ENCODE peak calls at places on chromosomes 12 and 14, in nine cellular contexts. T, W, A, H, P, E, N, O and I are unnamed samples.

GRCh38 chr12:68871899-68872298 is 61.1 kb downstream of the CPM start:
- DNase-seq in T (no peak), W (no peak), A (peak; percentile 19), H (peak; percentile 40), P (no peak), E (no peak), N (no peak), O (no peak), I (no peak)

GRCh38 chr12:11884661-11885060 is 186.1 kb upstream of the BCL2L14 start:
- DNase-seq in T (peak; percentile 45), W (no peak), A (no peak), H (no peak), P (no peak), E (no peak), N (no peak), O (peak; percentile 86), I (no peak)

GRCh38 chr12:45974171-45974719 is 16.1 kb downstream of the SCAF11 start:
- DNase-seq in T (no peak), W (no peak), A (no peak), H (no peak), P (no peak), E (no peak), N (no peak), O (no peak), I (no peak)

GRCh38 chr12:88737838-88738472 is 157.7 kb upstream of the KITLG start:
- DNase-seq in T (no peak), W (no peak), A (no peak), H (no peak), P (no peak), E (no peak), N (no peak), O (no peak), I (no peak)

GRCh38 chr14:77980475-77981321 is 180.8 kb downstream of the ADCK1 start:
- DNase-seq in T (peak; percentile 46), W (no peak), A (no peak), H (no peak), P (no peak), E (no peak), N (peak; percentile 31), O (no peak), I (no peak)

GRCh38 chr14:97846156-97846555 is 1049.0 kb downstream of the VRK1 start:
- DNase-seq in T (no peak), W (no peak), A (no peak), H (no peak), P (no peak), E (no peak), N (no peak), O (no peak), I (no peak)

GRCh38 chr12:91382081-91382543 is 199.5 kb upstream of the DCN start:
- DNase-seq in T (peak; percentile 86), W (peak; percentile 90), A (peak; percentile 66), H (peak; percentile 82), P (peak; percentile 79), E (peak; percentile 13), N (peak; percentile 88), O (peak; percentile 51), I (peak; percentile 82)

GRCh38 chr12:128073937-128074336 is 193.0 kb upstream of the TMEM132C start:
- DNase-seq in T (no peak), W (no peak), A (no peak), H (no peak), P (no peak), E (no peak), N (no peak), O (no peak), I (no peak)

GRCh38 chr12:41917827-41918445 is 226.7 kb downstream of the GXYLT1 start:
- DNase-seq in T (no peak), W (no peak), A (no peak), H (peak; percentile 50), P (no peak), E (no peak), N (peak; percentile 46), O (no peak), I (no peak)

GRCh38 chr12:88242161-88242925 is 100.2 kb downstream of the TMTC3 start:
- DNase-seq in T (no peak), W (no peak), A (peak; percentile 87), H (peak; percentile 37), P (no peak), E (peak; percentile 16), N (no peak), O (peak; percentile 66), I (no peak)

GRCh38 chr12:52819731-52820510 is 6.0 kb upstream of the KRT4 start:
- DNase-seq in T (no peak), W (peak; percentile 29), A (no peak), H (no peak), P (no peak), E (no peak), N (no peak), O (no peak), I (no peak)

GRCh38 chr12:52820521-52820920 is 6.6 kb upstream of the KRT4 start:
- DNase-seq in T (no peak), W (peak; percentile 28), A (no peak), H (no peak), P (no peak), E (no peak), N (no peak), O (no peak), I (no peak)

GRCh38 chr12:52818376-52818775 is 4.5 kb upstream of the KRT4 start:
- DNase-seq in T (no peak), W (no peak), A (no peak), H (no peak), P (no peak), E (no peak), N (no peak), O (no peak), I (no peak)

GRCh38 chr12:52817699-52818238 is 3.9 kb upstream of the KRT4 start:
- DNase-seq in T (no peak), W (no peak), A (no peak), H (no peak), P (no peak), E (no peak), N (no peak), O (no peak), I (no peak)

GRCh38 chr12:52819021-52819420 is 5.1 kb upstream of the KRT4 start:
- DNase-seq in T (no peak), W (no peak), A (no peak), H (no peak), P (no peak), E (no peak), N (no peak), O (no peak), I (no peak)
- TF ChIP-seq CTCF in T (no peak), W (no peak), A (no peak), H (no peak), P (no peak), E (no peak), N (no peak), O (no peak), I (no peak)

GRCh38 chr12:49675137-49675536 is 32.1 kb downstream of the FMNL3 start:
- DNase-seq in T (no peak), W (no peak), A (no peak), H (no peak), P (no peak), E (no peak), N (no peak), O (no peak), I (no peak)
- H3K27ac ChIP-seq in T (peak overlapping the region; percentile 85), W (peak overlapping the region; percentile 85), A (no peak overlapping the region), H (no peak overlapping the region), P (no peak overlapping the region), E (peak overlapping the region; percentile 89), N (peak overlapping the region; percentile 10), O (no peak overlapping the region), I (no peak overlapping the region)

GRCh38 chr12:49957570-49957967 is 4.1 kb upstream of the AQP5 start:
- DNase-seq in T (no peak), W (no peak), A (no peak), H (no peak), P (no peak), E (no peak), N (no peak), O (no peak), I (no peak)

GRCh38 chr12:49954863-49955830 is 4.6 kb downstream of the AQP2 start:
- DNase-seq in T (no peak), W (peak; percentile 59), A (no peak), H (no peak), P (no peak), E (no peak), N (no peak), O (no peak), I (no peak)

GRCh38 chr12:49953961-49954835 is 3.7 kb downstream of the AQP2 start:
- DNase-seq in T (no peak), W (peak; percentile 56), A (no peak), H (no peak), P (no peak), E (no peak), N (no peak), O (no peak), I (no peak)

GRCh38 chr12:49956663-49957569 is 4.8 kb upstream of the AQP5 start:
- DNase-seq in T (no peak), W (no peak), A (no peak), H (no peak), P (no peak), E (no peak), N (no peak), O (no peak), I (no peak)

DNA sequence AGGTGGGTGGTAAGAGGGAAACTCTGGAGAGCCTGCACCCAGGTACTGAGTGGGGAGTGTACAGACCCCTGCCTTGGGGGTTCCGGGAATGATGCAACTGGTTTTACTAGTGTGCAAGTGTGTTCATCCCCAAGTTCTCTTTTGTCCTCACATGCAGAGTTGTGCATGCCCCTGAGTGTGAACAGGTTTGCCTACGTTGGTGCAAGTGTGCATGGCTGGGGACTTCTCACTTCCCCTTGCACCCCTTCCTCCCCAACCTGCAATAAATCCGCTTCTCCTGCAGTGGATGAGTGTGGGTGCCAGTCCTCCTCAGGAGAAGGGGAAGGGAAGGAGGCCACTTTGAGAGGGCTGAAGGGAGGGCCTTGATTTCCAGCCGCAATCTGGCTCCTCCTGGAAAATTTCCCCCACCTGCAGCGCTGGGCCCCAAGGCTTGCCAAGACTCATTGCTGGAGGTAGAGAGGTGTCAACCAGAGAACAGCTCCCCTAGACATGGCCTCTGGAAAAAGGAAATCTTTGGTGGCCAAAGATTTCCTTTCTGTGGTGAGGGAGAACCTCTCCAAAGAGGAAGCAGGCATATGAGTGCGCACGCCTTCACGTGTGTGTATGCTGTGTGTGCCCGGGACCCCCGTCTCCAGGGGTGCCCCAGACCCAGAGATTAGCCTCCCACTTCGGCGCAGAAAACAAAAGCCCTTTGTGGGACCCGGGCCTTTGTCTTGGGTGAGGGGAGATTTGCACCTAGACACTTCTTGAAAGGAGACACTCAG is 5.5 kb downstream of the AQP2 start:
- DNase-seq in T (no peak), W (peak; percentile 21), A (no peak), H (no peak), P (no peak), E (no peak), N (no peak), O (no peak), I (no peak)
- H3K27me3 ChIP-seq in T (peaks cover 74% of the 10 kb centered on the region), W (peaks cover 23% of the 10 kb centered on the region), A (no peaks in the 10 kb centered on the region), H (peaks cover 46% of the 10 kb centered on the region), P (no peaks in the 10 kb centered on the region), E (no peaks in the 10 kb centered on the region), N (peaks cover 59% of the 10 kb centered on the region), O (no peaks in the 10 kb centered on the region), I (peaks cover 20% of the 10 kb centered on the region)

DNA sequence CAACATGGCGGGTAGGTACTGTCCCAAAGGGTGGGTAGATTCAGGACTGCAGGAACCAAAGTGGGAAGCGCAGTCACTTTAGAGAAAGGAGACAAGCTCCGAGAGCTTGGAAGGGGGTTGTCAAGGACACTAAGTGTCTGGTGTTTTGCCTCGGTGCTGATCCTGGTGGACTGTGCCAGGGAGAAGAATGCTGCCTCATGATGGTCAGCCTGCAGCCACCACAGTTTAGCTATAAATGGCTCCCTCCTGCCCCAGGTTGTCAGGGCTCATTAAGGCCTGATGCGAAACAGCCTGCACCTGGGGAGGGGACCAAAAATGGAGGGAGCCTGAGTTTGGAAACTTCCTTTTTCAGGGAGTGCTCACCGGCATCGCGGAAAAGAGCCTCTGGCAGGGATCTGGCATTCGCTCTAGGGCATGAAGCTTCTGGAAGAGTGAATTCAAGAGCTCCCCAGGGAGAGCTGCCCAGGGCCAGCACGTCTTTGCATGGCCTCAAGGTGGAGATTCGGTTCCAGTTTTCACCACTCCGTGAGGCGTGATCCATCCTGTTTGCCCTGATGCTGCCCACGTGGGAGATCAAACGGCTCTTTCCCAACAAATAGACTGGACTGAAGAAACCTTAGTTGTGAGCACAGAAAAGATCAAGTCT is 164.0 kb downstream of the FOXN3 start:
- DNase-seq in T (no peak), W (no peak), A (no peak), H (peak; percentile 11), P (no peak), E (no peak), N (peak; percentile 15), O (no peak), I (no peak)
- TF ChIP-seq CTCF in T (no peak), W (no peak), A (peak; percentile 9), H (peak; percentile 8), P (no peak), E (peak; percentile 33), N (no peak), O (no peak), I (no peak)